ENCODE peak calls at places on chromosomes 11 and 22, in eight cellular contexts. P, A, U, T, B, K, C and J are unnamed samples. For H3K9me3, the result is how much of the 10 kb centered on the place peaks cover.

GRCh38 chr11:117176186-117176585 is 2.4 kb upstream of the SIDT2 start:
- DNase-seq in P (no peak), A (no peak), U (no peak), T (no peak), B (no peak), K (no peak), C (peak), J (peak)

GRCh38 chr22:28440517-28441366 is 238.9 kb downstream of the TTC28 start:
- DNase-seq in P (no peak), A (no peak), U (no peak), T (no peak), B (no peak), K (no peak), C (no peak), J (no peak)

GRCh38 chr22:19070397-19071169 is 51.6 kb downstream of the DGCR2 start:
- DNase-seq in P (no peak), A (no peak), U (no peak), T (no peak), B (no peak), K (no peak), C (no peak), J (no peak)

GRCh38 chr11:124541204-124541603 is 2.2 kb downstream of the OR8B12 start:
- DNase-seq in P (no peak), A (no peak), U (no peak), T (no peak), B (no peak), K (no peak), C (no peak), J (no peak)

GRCh38 chr11:36447947-36448346 is 62.1 kb downstream of the TRAF6 start:
- DNase-seq in P (no peak), A (no peak), U (no peak), T (no peak), B (no peak), K (no peak), C (peak), J (no peak)

GRCh38 chr22:30552719-30553118 is 6.2 kb upstream of the SEC14L6 start:
- DNase-seq in P (no peak), A (no peak), U (no peak), T (no peak), B (no peak), K (no peak), C (no peak), J (no peak)

GRCh38 chr22:30864441-30865420 is 103.8 kb downstream of the MORC2 start:
- DNase-seq in P (no peak), A (no peak), U (no peak), T (peak), B (no peak), K (no peak), C (no peak), J (peak)

GRCh38 chr22:38733329-38734202 is 22.2 kb downstream of the SUN2 start:
- DNase-seq in P (peak), A (peak), U (peak), T (peak), B (peak), K (peak), C (peak), J (peak)

GRCh38 chr11:10916674-10917073 is 58.8 kb upstream of the ZBED5 start:
- DNase-seq in P (no peak), A (no peak), U (no peak), T (no peak), B (no peak), K (no peak), C (no peak), J (no peak)

GRCh38 chr11:63523151-63523550 is 13.5 kb upstream of the PLAAT4 start:
- DNase-seq in P (no peak), A (no peak), U (no peak), T (no peak), B (no peak), K (no peak), C (no peak), J (no peak)

GRCh38 chr11:76419896-76420295 is 24.9 kb upstream of the EMSY start:
- DNase-seq in P (no peak), A (no peak), U (peak), T (no peak), B (no peak), K (peak), C (no peak), J (no peak)

GRCh38 chr11:2298795-2299747 is 2.6 kb downstream of the C11orf21 start:
- DNase-seq in P (no peak), A (peak), U (peak), T (peak), B (peak), K (peak), C (peak), J (peak)

GRCh38 chr11:61689164-61689496 is 8.9 kb downstream of the DAGLA start:
- DNase-seq in P (no peak), A (no peak), U (no peak), T (no peak), B (peak), K (no peak), C (no peak), J (no peak)

GRCh38 chr11:45369294-45369693 is 83.2 kb upstream of the SYT13 start:
- DNase-seq in P (no peak), A (no peak), U (no peak), T (no peak), B (no peak), K (no peak), C (no peak), J (no peak)

GRCh38 chr11:45366196-45366595 is 80.1 kb upstream of the SYT13 start:
- DNase-seq in P (no peak), A (no peak), U (no peak), T (no peak), B (no peak), K (no peak), C (no peak), J (no peak)

GRCh38 chr11:22340803-22341581 is 2.8 kb downstream of the SLC17A6 start:
- DNase-seq in P (no peak), A (no peak), U (no peak), T (peak), B (no peak), K (peak), C (no peak), J (no peak)

GRCh38 chr11:73154178-73154577 is 12.1 kb upstream of the FCHSD2 start:
- DNase-seq in P (peak), A (no peak), U (no peak), T (no peak), B (no peak), K (no peak), C (no peak), J (no peak)

GRCh38 chr11:61069427-61069826 is 32.9 kb upstream of the CD5 start:
- DNase-seq in P (no peak), A (no peak), U (no peak), T (no peak), B (no peak), K (no peak), C (no peak), J (peak)

GRCh38 chr11:77127969-77128691 is at the start of gene MYO7A:
- DNase-seq in P (peak), A (peak), U (peak), T (peak), B (peak), K (peak), C (no peak), J (no peak)

GRCh38 chr22:45006873-45007246 is 2.9 kb downstream of the PHF21B start:
- DNase-seq in P (peak), A (no peak), U (no peak), T (no peak), B (no peak), K (peak), C (peak), J (no peak)

GRCh38 chr22:30212363-30212995 is 34.1 kb downstream of the LIF start:
- DNase-seq in P (peak), A (peak), U (peak), T (no peak), B (no peak), K (no peak), C (peak), J (peak)

GRCh38 chr11:60964801-60965200 is 6.7 kb upstream of the CD6 start:
- DNase-seq in P (no peak), A (no peak), U (no peak), T (no peak), B (no peak), K (no peak), C (no peak), J (no peak)

GRCh38 chr11:46036969-46037368 is 84.3 kb downstream of the PHF21A start:
- DNase-seq in P (no peak), A (no peak), U (no peak), T (no peak), B (no peak), K (no peak), C (no peak), J (no peak)

GRCh38 chr11:73838443-73839122 is 38.1 kb downstream of the COA4 start:
- DNase-seq in P (no peak), A (no peak), U (no peak), T (no peak), B (no peak), K (peak), C (no peak), J (no peak)

GRCh38 chr11:130418756-130419155 is 9.7 kb downstream of the ADAMTS8 start:
- DNase-seq in P (no peak), A (peak), U (no peak), T (peak), B (no peak), K (no peak), C (no peak), J (peak)

GRCh38 chr11:122036022-122036421 is 80.0 kb downstream of the BLID start:
- DNase-seq in P (no peak), A (no peak), U (no peak), T (no peak), B (no peak), K (no peak), C (no peak), J (no peak)

GRCh38 chr22:50621491-50621880 is 6.5 kb downstream of the ARSA start:
- DNase-seq in P (no peak), A (no peak), U (no peak), T (no peak), B (no peak), K (no peak), C (no peak), J (no peak)

GRCh38 chr22:37094239-37094638 is 15.3 kb downstream of the TMPRSS6 start:
- DNase-seq in P (no peak), A (no peak), U (no peak), T (no peak), B (no peak), K (no peak), C (no peak), J (no peak)

GRCh38 chr11:132033051-132033450 is 662.6 kb downstream of the NTM start:
- DNase-seq in P (no peak), A (no peak), U (no peak), T (no peak), B (no peak), K (no peak), C (no peak), J (no peak)

DNA sequence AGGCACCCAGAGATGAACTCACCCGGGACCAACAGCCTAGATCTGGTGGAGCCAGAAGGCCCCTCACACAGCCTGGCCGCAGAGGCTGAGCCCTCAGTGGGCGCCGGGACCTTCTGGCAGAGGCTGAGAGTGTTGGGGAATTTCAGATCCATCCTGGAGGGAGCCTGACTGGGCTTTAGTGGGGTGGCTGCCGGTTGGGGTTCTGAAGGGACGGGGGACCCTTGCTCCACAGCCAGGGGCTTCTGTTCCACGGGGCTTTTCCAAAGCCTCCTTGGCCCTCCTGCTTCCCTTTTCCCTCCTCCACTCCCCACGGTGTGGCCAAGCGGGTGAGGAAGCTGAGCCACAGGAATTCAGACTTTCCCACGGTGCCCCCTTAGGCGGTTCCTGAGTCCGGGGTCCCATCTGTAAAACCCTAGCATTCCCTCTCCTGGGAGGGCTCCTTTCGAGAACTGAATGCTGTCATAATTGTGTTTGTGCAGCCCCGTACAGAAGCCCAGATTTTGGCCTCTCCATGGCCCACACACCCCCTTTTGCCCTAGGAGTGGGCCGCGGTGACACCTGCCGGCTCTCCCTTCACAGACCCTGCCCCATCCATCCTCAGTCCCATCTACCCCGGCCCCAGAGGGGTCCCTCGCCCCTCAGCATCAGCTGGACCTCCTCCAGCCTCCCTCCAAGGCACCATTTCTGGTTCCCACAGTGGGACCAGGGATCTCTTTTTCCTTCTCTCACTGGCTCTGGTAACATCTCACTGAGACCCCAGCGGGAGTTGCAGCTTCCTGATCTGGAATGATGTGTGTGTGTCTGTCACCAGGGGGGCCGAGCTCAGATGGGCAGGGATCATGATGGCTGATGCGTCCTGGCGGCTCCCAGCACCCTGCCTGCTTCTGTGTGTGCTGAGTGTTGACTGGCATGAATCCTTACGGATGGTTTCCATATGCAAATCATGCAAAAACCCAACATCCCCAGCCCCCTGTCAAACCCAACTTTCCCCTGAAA is 1048.4 kb downstream of the TBC1D22A start:
- DNase-seq in P (no peak), A (no peak), U (no peak), T (no peak), B (no peak), K (no peak), C (no peak), J (no peak)
- H3K9me3 ChIP-seq in P (under half), A (under half), U (under half), T (under half), B (under half), K (under half), C (under half), J (under half)

GRCh38 chr22:47550524-47551437 is 788.3 kb downstream of the TBC1D22A start:
- DNase-seq in P (no peak), A (no peak), U (no peak), T (no peak), B (no peak), K (no peak), C (no peak), J (no peak)
- H3K9me3 ChIP-seq in P (under half), A (under half), U (under half), T (under half), B (under half), K (under half), C (under half), J (under half)

GRCh38 chr22:47200273-47201051 is 438.0 kb downstream of the TBC1D22A start:
- DNase-seq in P (peak), A (peak), U (no peak), T (peak), B (no peak), K (no peak), C (no peak), J (no peak)
- H3K9me3 ChIP-seq in P (under half), A (under half), U (under half), T (under half), B (under half), K (under half), C (under half), J (under half)

DNA sequence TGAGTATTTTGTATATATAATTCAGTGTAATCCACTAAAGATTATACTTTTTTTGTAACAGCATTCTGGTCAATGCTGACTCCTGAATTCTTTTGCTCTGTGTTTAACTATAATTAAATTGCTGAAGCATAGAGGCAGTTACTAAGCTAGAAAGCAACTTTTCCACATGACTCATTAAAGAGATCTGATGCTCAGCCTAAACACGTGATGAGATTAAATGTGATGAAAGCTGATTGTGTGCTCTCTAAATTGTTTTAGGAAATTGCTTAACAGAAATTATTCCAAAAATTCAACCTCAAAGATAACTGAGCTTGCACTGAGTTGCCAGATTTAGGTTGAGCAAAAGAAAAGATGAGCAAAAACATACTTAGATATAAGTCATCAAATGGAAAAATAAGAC is 1033.6 kb downstream of the FAM181B start:
- DNase-seq in P (no peak), A (no peak), U (no peak), T (no peak), B (no peak), K (no peak), C (no peak), J (no peak)
- H3K9me3 ChIP-seq in P (under half), A (under half), U (under half), T (half or more), B (under half), K (under half), C (under half), J (under half)